ENCODE peak calls at places on chromosomes 2 and 18, in eight cellular contexts. I is CD8-positive, alpha-beta memory T cell; Z is T-helper 9 cell; K is G401; Q is NCI-H187; O is Right ventricle myocardium inferior; W is iris pigment epithelial cell; S is hypothalamus. M is an unnamed sample.

GRCh38 chr2:45879406-45879805 is 227.9 kb downstream of the PRKCE start:
- DNase-seq in I (no peak), Z (no peak), K (peak), Q (no peak), O (no peak), W (no peak), S (no peak), M (no peak)

GRCh38 chr18:57900906-57901305 is 97.8 kb upstream of the ATP8B1 start:
- DNase-seq in I (no peak), Z (no peak), K (no peak), Q (no peak), O (no peak), W (no peak), S (no peak), M (no peak)

GRCh38 chr2:64608867-64609228 is 44.9 kb downstream of the SERTAD2 start:
- DNase-seq in I (no peak), Z (no peak), K (no peak), Q (no peak), O (no peak), W (no peak), S (no peak), M (no peak)

GRCh38 chr2:239399404-239399999 is 1.3 kb downstream of the HDAC4 start:
- DNase-seq in I (peak), Z (peak), K (peak), Q (no peak), O (no peak), W (peak), S (no peak), M (no peak)

GRCh38 chr2:201261471-201261870 is 1.1 kb downstream of the CASP8 start:
- DNase-seq in I (peak), Z (peak), K (no peak), Q (no peak), O (no peak), W (no peak), S (no peak), M (no peak)

GRCh38 chr2:183678908-183679307 is 554.7 kb downstream of the NUP35 start:
- DNase-seq in I (no peak), Z (no peak), K (no peak), Q (no peak), O (no peak), W (no peak), S (no peak), M (no peak)

GRCh38 chr18:70645971-70646370 is 357.1 kb downstream of the SOCS6 start:
- DNase-seq in I (no peak), Z (no peak), K (no peak), Q (no peak), O (no peak), W (no peak), S (no peak), M (no peak)

GRCh38 chr18:27838230-27838629 is 338.7 kb downstream of the CDH2 start:
- DNase-seq in I (no peak), Z (no peak), K (no peak), Q (no peak), O (no peak), W (no peak), S (no peak), M (no peak)

GRCh38 chr2:16708173-16708572 is 42.5 kb upstream of the CYRIA start:
- DNase-seq in I (no peak), Z (no peak), K (no peak), Q (no peak), O (no peak), W (no peak), S (no peak), M (no peak)

GRCh38 chr2:146818122-146818521 is 1026.7 kb upstream of the ACVR2A start:
- DNase-seq in I (no peak), Z (no peak), K (no peak), Q (no peak), O (no peak), W (peak), S (no peak), M (no peak)